ENCODE peak calls at places on chromosomes 6 and 20, in five cellular contexts. One of them, this sample, is unnamed.

GRCh38 chr6:108837236-108837971 is 10.8 kb upstream of the ARMC2 start:
- DNase-seq in NB4: peak; percentile 87
- DNase-seq in endodermal cell: no peak
- DNase-seq in fibroblast of villous mesenchyme: peak; percentile 18
- DNase-seq in testis: no peak
- DNase-seq in this sample: peak; percentile 25

GRCh38 chr20:51372176-51372803 is 170.2 kb downstream of the NFATC2 start:
- DNase-seq in NB4: peak; percentile 68
- DNase-seq in endodermal cell: peak; percentile 93
- DNase-seq in fibroblast of villous mesenchyme: peak; percentile 74
- DNase-seq in testis: peak; percentile 82
- DNase-seq in this sample: peak; percentile 62

GRCh38 chr20:3181270-3181669 is 7.9 kb upstream of the LZTS3 start:
- DNase-seq in NB4: no peak
- DNase-seq in endodermal cell: no peak
- DNase-seq in fibroblast of villous mesenchyme: no peak
- DNase-seq in testis: no peak
- DNase-seq in this sample: no peak

GRCh38 chr20:22890605-22891300 is 144.4 kb upstream of the SSTR4 start:
- DNase-seq in NB4: no peak
- DNase-seq in endodermal cell: no peak
- DNase-seq in fibroblast of villous mesenchyme: no peak
- DNase-seq in testis: no peak
- DNase-seq in this sample: no peak

GRCh38 chr6:33613794-33614166 is 7.3 kb upstream of the ITPR3 start:
- DNase-seq in NB4: no peak
- DNase-seq in endodermal cell: no peak
- DNase-seq in fibroblast of villous mesenchyme: no peak
- DNase-seq in testis: no peak
- DNase-seq in this sample: peak; percentile 93

GRCh38 chr6:2155206-2155605 is 90.2 kb downstream of the GMDS start:
- DNase-seq in NB4: no peak
- DNase-seq in endodermal cell: no peak
- DNase-seq in fibroblast of villous mesenchyme: no peak
- DNase-seq in testis: no peak
- DNase-seq in this sample: no peak

GRCh38 chr6:45704056-45704790 is 311.4 kb downstream of the CLIC5 start:
- DNase-seq in NB4: no peak
- DNase-seq in endodermal cell: no peak
- DNase-seq in fibroblast of villous mesenchyme: no peak
- DNase-seq in testis: no peak
- DNase-seq in this sample: peak; percentile 24

GRCh38 chr6:134436281-134436815 is 118.4 kb upstream of the SGK1 start:
- DNase-seq in NB4: peak; percentile 82
- DNase-seq in endodermal cell: no peak
- DNase-seq in fibroblast of villous mesenchyme: peak; percentile 95
- DNase-seq in testis: no peak
- DNase-seq in this sample: peak; percentile 96

GRCh38 chr6:23181301-23182110 is 612.1 kb downstream of the HDGFL1 start:
- DNase-seq in NB4: no peak
- DNase-seq in endodermal cell: no peak
- DNase-seq in fibroblast of villous mesenchyme: no peak
- DNase-seq in testis: no peak
- DNase-seq in this sample: no peak

GRCh38 chr6:144190593-144190992 is 40.3 kb downstream of the STX11 start:
- DNase-seq in NB4: no peak
- DNase-seq in endodermal cell: no peak
- DNase-seq in fibroblast of villous mesenchyme: peak; percentile 56
- DNase-seq in testis: no peak
- DNase-seq in this sample: peak; percentile 59

GRCh38 chr20:1737134-1737533 is 79.6 kb upstream of the SIRPG start:
- DNase-seq in NB4: no peak
- DNase-seq in endodermal cell: no peak
- DNase-seq in fibroblast of villous mesenchyme: no peak
- DNase-seq in testis: no peak
- DNase-seq in this sample: no peak

GRCh38 chr20:7772376-7772775 is 167.9 kb downstream of the HAO1 start:
- DNase-seq in NB4: no peak
- DNase-seq in endodermal cell: no peak
- DNase-seq in fibroblast of villous mesenchyme: peak; percentile 30
- DNase-seq in testis: no peak
- DNase-seq in this sample: peak; percentile 81

GRCh38 chr6:32047084-32047478 is 8.9 kb downstream of the CYP21A2 start:
- DNase-seq in NB4: no peak
- DNase-seq in endodermal cell: peak; percentile 68
- DNase-seq in fibroblast of villous mesenchyme: peak; percentile 69
- DNase-seq in testis: peak; percentile 35
- DNase-seq in this sample: no peak

GRCh38 chr6:113511100-113511499 is 346.0 kb upstream of the MARCKS start:
- DNase-seq in NB4: no peak
- DNase-seq in endodermal cell: no peak
- DNase-seq in fibroblast of villous mesenchyme: no peak
- DNase-seq in testis: no peak
- DNase-seq in this sample: no peak

GRCh38 chr6:37362101-37362823 is 8.5 kb downstream of the RNF8 start:
- DNase-seq in NB4: no peak
- DNase-seq in endodermal cell: no peak
- DNase-seq in fibroblast of villous mesenchyme: no peak
- DNase-seq in testis: no peak
- DNase-seq in this sample: no peak

DNA sequence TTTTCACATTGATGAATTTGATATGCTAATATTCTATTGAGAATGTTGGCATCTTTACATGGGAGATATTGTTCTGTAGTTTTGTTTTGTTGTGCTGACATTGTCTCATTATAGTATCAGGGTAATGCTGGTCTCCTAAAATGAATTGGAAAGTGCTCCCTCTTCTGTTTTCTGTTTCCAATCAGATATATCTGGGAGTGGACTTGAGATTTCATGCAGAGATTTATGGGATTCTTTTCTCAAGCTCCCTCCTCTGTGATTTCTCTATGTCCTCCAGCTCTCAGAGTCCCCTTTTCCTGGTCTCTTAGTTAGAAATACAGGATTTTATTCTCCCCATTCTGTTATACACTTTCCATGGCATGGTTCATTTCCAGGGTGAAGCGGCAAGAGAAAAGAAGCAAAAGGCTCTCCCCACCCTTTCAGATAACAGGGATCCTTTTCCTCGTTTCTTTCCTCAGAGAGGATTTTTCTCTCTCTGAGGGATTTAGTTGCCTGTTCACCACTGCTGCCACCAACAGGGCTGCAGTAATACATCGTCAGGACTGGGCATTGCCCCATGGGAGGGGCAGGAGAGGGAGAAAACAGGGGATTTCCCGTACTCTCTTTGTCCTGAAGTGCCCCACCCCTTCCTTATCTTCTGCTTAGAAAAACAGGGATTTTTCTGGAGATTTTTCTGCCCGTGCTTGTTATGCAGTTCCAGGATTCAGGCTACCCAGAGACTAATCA is 59.3 kb upstream of the STMND1 start:
- DNase-seq in NB4: no peak
- DNase-seq in endodermal cell: peak; percentile 83
- DNase-seq in fibroblast of villous mesenchyme: peak; percentile 20
- DNase-seq in testis: peak; percentile 63
- DNase-seq in this sample: peak; percentile 52
- TF ChIP-seq CTCF in NB4: peak; percentile 6
- TF ChIP-seq CTCF in endodermal cell: peak; percentile 67
- TF ChIP-seq CTCF in fibroblast of villous mesenchyme: peak; percentile 15
- TF ChIP-seq CTCF in testis: no peak
- TF ChIP-seq CTCF in this sample: peak; percentile 51

GRCh38 chr6:130447374-130447773 is 81.6 kb downstream of the TMEM200A start:
- DNase-seq in NB4: no peak
- DNase-seq in endodermal cell: no peak
- DNase-seq in fibroblast of villous mesenchyme: no peak
- DNase-seq in testis: no peak
- DNase-seq in this sample: no peak
- H3K4me3 ChIP-seq in NB4: no peak overlapping the region
- H3K4me3 ChIP-seq in endodermal cell: no peak overlapping the region
- H3K4me3 ChIP-seq in fibroblast of villous mesenchyme: no peak overlapping the region
- H3K4me3 ChIP-seq in testis: no peak overlapping the region
- H3K4me3 ChIP-seq in this sample: no peak overlapping the region

GRCh38 chr6:106510090-106510970 is 119.0 kb downstream of the RTN4IP1 start:
- DNase-seq in NB4: peak; percentile 94
- DNase-seq in endodermal cell: peak; percentile 82
- DNase-seq in fibroblast of villous mesenchyme: peak; percentile 48
- DNase-seq in testis: peak; percentile 62
- DNase-seq in this sample: no peak

GRCh38 chr6:106511274-106512047 is 117.8 kb downstream of the RTN4IP1 start:
- DNase-seq in NB4: peak; percentile 66
- DNase-seq in endodermal cell: peak; percentile 81
- DNase-seq in fibroblast of villous mesenchyme: no peak
- DNase-seq in testis: no peak
- DNase-seq in this sample: peak; percentile 72

GRCh38 chr6:106508836-106509235 is 120.5 kb downstream of the RTN4IP1 start:
- DNase-seq in NB4: no peak
- DNase-seq in endodermal cell: no peak
- DNase-seq in fibroblast of villous mesenchyme: peak; percentile 52
- DNase-seq in testis: no peak
- DNase-seq in this sample: no peak

GRCh38 chr6:106512048-106512957 is 117.0 kb downstream of the RTN4IP1 start:
- DNase-seq in NB4: peak; percentile 83
- DNase-seq in endodermal cell: peak; percentile 84
- DNase-seq in fibroblast of villous mesenchyme: peak; percentile 59
- DNase-seq in testis: peak; percentile 26
- DNase-seq in this sample: peak; percentile 38

GRCh38 chr6:106509420-106510089 is 119.7 kb downstream of the RTN4IP1 start:
- DNase-seq in NB4: no peak
- DNase-seq in endodermal cell: peak; percentile 71
- DNase-seq in fibroblast of villous mesenchyme: no peak
- DNase-seq in testis: no peak
- DNase-seq in this sample: no peak
- TF ChIP-seq CTCF in NB4: no peak
- TF ChIP-seq CTCF in endodermal cell: peak; percentile 70
- TF ChIP-seq CTCF in fibroblast of villous mesenchyme: no peak
- TF ChIP-seq CTCF in testis: no peak
- TF ChIP-seq CTCF in this sample: no peak

GRCh38 chr20:17227199-17227535 is 327 bp downstream of the PCSK2 start:
- DNase-seq in NB4: no peak
- DNase-seq in endodermal cell: no peak
- DNase-seq in fibroblast of villous mesenchyme: no peak
- DNase-seq in testis: peak; percentile 22
- DNase-seq in this sample: no peak
- H3K4me3 ChIP-seq in NB4: no peak overlapping the region
- H3K4me3 ChIP-seq in endodermal cell: peak overlapping the region; percentile 60
- H3K4me3 ChIP-seq in fibroblast of villous mesenchyme: no peak overlapping the region
- H3K4me3 ChIP-seq in testis: peak overlapping the region; percentile 42
- H3K4me3 ChIP-seq in this sample: no peak overlapping the region